ENCODE peak calls at places on chromosomes 6 and 20, in six cellular contexts. U is heart right ventricle, V is OCI-LY7, C is uterus, Q is fibroblast of lung, D is HCT116. B is an unnamed sample. For H3K4me1, the result is how much of the 10 kb centered on the place peaks cover.

GRCh38 chr6:27791182-27791939 is 120.8 kb downstream of the OR2B2 start:
- DNase-seq in C (peak), U (no peak), Q (peak), V (peak), D (peak), B (no peak)

GRCh38 chr20:38725959-38726848 is 1.9 kb downstream of the SLC32A1 start:
- DNase-seq in V (no peak), U (no peak), Q (peak), D (no peak), C (peak), B (no peak)

GRCh38 chr6:22248513-22249308 is 48.1 kb downstream of the PRL start:
- DNase-seq in C (no peak), D (no peak), U (no peak), V (no peak), Q (peak), B (no peak)

GRCh38 chr6:32819729-32820128 is 2.9 kb upstream of the HLA-DOB start:
- DNase-seq in D (peak), U (no peak), V (no peak), Q (peak), C (no peak), B (no peak)

GRCh38 chr20:23200914-23201313 is 114.8 kb upstream of the CD93 start:
- DNase-seq in D (peak), Q (peak), C (no peak), V (no peak), U (peak), B (peak)

GRCh38 chr20:61370841-61371303 is 118.8 kb downstream of the CDH4 start:
- DNase-seq in U (no peak), V (no peak), Q (no peak), D (no peak), C (no peak), B (no peak)

GRCh38 chr20:4297141-4297826 is 281.9 kb upstream of the RNF24 start:
- DNase-seq in Q (peak), U (no peak), V (no peak), D (no peak), C (peak), B (no peak)

GRCh38 chr6:2875840-2876207 is 27.3 kb downstream of the SERPINB9 start:
- DNase-seq in V (peak), C (no peak), D (no peak), Q (no peak), U (peak), B (peak)

GRCh38 chr6:31493875-31494694 is 3.9 kb upstream of the MICB start:
- DNase-seq in V (peak), U (peak), D (peak), C (peak), Q (peak), B (peak)

GRCh38 chr6:14742171-14742570 is 503.7 kb upstream of the JARID2 start:
- DNase-seq in C (no peak), V (no peak), U (no peak), Q (no peak), D (no peak), B (no peak)

GRCh38 chr6:14743465-14744211 is 502.2 kb upstream of the JARID2 start:
- DNase-seq in V (no peak), D (peak), Q (peak), C (no peak), U (no peak), B (peak)

GRCh38 chr6:14744212-14744556 is 501.7 kb upstream of the JARID2 start:
- DNase-seq in U (no peak), C (no peak), Q (no peak), D (no peak), V (no peak), B (no peak)

GRCh38 chr6:14743126-14743464 is 502.8 kb upstream of the JARID2 start:
- DNase-seq in C (no peak), Q (no peak), V (no peak), U (no peak), D (no peak), B (no peak)

GRCh38 chr6:14742680-14743079 is 503.2 kb upstream of the JARID2 start:
- DNase-seq in U (no peak), Q (no peak), V (no peak), D (no peak), C (no peak), B (no peak)
- H3K4me1 ChIP-seq in U (under half), Q (under half), V (under half), D (under half), C (under half), B (under half)

DNA sequence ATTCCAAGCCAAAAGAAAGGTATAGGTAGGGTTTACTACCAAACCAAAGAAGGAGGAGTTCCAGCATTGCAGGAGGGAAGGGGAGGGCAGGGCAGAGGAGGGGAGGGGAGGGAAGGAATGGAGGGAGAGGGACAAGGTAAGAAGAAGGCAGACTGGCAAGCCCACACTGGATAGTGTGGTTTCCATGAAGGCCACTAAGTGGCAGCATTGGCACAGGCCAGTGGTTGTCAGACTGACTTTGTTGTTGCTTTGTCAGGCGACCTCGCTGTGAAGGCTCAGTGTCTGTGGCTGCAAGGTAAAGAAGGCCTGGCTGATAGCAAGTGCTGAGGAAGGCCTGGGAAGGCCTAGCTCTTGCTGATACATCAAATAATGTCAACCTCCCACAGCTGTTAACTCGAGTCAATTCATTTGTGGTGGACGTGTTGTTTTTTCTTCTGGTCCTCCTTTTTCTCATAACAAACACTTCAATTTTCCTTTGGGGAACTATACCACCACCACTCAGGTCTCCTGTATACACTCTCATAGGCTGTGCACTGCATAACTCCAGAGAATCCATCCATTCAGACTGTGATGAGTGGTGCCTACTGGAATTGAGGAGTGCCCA is 7.7 kb upstream of the ZNF334 start:
- DNase-seq in U (no peak), Q (peak), D (peak), C (no peak), V (peak), B (peak)
- TF ChIP-seq CTCF in U (peak), Q (peak), D (peak), C (peak), V (peak), B (peak)

DNA sequence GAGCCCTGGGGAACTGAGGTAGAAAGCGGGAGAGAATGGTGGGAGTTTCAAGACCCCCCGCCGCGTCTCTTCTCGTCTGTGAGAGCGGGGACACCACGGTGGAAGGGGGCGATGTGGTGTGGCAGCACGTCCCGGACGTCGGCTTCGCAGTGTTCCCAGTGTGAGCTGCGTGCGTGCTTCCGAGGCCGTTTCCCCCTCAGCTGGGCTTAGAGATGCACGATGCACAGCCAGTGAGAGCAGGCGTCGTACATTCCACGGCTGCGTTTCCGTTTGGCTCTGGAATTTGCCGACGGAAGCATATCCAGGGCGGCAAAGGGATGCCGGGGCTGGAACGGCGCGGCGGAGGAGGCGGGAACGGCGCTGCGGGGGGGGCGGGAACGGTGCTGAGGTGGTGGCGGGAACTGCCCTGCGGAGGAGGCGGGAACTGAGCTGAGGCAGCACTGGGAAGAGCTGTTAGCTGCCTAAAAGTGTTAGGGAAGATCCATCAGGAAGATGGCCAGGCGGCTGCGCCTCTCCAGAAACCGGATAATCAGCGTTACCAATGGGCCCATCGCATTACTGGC is 37.7 kb downstream of the KIF25 start:
- DNase-seq in D (no peak), U (peak), C (peak), V (no peak), Q (peak), B (peak)
- H3K4me3 ChIP-seq in D (peak), U (peak), C (peak), V (no peak), Q (peak), B (peak)

GRCh38 chr20:10652660-10653191 is 21.1 kb downstream of the JAG1 start:
- DNase-seq in V (no peak), D (no peak), U (no peak), Q (no peak), C (no peak), B (no peak)
- H3K4me1 ChIP-seq in V (under half), D (under half), U (half or more), Q (under half), C (under half), B (under half)

GRCh38 chr20:62551408-62552323 is 75.9 kb upstream of the GATA5 start:
- DNase-seq in D (no peak), C (no peak), V (no peak), U (no peak), Q (no peak), B (no peak)

GRCh38 chr20:62548483-62548882 is 72.7 kb upstream of the GATA5 start:
- DNase-seq in C (no peak), Q (no peak), D (no peak), U (no peak), V (no peak), B (no peak)

GRCh38 chr20:62550087-62550565 is 74.3 kb upstream of the GATA5 start:
- DNase-seq in U (peak), C (peak), D (no peak), V (no peak), Q (no peak), B (no peak)

GRCh38 chr20:62549029-62549428 is 73.2 kb upstream of the GATA5 start:
- DNase-seq in C (no peak), Q (no peak), D (no peak), U (no peak), V (no peak), B (no peak)

DNA sequence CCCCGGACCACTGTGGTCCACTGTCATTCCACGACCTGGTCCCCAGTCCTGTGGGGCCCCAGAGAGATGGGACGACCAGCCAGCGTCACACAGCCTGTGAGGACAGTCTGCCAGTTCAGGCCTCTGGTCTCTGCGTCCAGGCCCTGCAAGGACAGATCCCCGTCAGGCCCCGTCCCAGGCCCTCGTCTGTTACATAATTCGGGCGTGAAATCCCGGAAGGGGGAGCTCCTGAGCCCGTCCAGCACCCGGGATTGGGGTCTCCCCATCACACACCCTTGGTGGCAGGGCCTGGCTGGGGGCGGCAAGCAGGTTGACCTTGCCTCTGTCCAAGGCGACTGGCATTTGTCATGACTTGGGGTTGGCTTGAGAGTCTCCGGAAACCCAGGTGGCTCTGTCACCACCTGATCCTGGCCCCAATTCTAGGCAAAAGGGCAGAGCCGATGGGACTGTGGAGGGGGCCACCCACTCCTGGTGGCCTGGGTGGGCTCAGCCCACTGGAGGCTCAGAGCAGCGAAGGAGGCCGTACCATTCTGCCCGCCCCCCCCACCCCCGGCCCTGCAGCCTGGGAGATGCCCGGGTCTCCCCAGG is 73.8 kb upstream of the GATA5 start:
- DNase-seq in D (no peak), V (peak), C (no peak), U (no peak), Q (no peak), B (no peak)
- TF ChIP-seq CTCF in D (no peak), V (peak), C (no peak), U (peak), Q (no peak), B (no peak)

DNA sequence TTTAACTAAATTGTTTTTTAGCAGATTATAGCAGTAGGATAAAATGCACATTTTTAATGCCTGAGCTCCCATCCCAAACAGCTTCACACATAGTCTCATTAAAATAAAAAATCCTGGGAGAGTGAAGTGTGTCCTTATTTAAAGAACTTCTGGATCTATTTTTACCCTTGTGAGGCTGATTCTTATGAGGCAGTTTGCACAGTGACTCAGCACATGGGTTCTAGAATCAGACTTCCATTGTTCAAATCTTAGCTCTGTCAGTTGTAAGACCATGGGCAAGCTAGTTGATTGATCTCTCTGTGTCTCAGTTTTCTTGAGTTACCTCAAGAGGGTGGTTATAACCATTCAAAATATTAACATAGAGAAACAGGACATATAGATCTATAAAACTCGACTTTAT is 72.3 kb downstream of the MACROD2 start:
- DNase-seq in Q (no peak), C (no peak), U (no peak), D (no peak), V (no peak), B (no peak)
- H3K4me3 ChIP-seq in Q (no peak), C (no peak), U (no peak), D (no peak), V (no peak), B (no peak)

B was measured in lower lobe of right lung.